ENCODE peak calls at places on chromosomes 2 and 18, in four cellular contexts. D, J, I and Y are unnamed samples.

GRCh38 chr2:161049571-161049970 is 110.7 kb upstream of the TANK start:
- DNase-seq in D (no peak), J (no peak), I (no peak), Y (no peak)

GRCh38 chr2:46377287-46377605 is 80.0 kb downstream of the EPAS1 start:
- DNase-seq in D (no peak), J (peak; percentile 82), I (no peak), Y (no peak)

GRCh38 chr2:25078171-25079049 is 36.5 kb downstream of the EFR3B start:
- DNase-seq in D (no peak), J (no peak), I (no peak), Y (no peak)

GRCh38 chr2:75896779-75897366 is 186.2 kb upstream of the GCFC2 start:
- DNase-seq in D (no peak), J (no peak), I (no peak), Y (peak; percentile 59)

GRCh38 chr2:129255610-129256313 is 723.7 kb upstream of the RAB6C start:
- DNase-seq in D (no peak), J (no peak), I (no peak), Y (no peak)

GRCh38 chr18:55934801-55935200 is 346.8 kb upstream of the TCF4 start:
- DNase-seq in D (no peak), J (no peak), I (no peak), Y (no peak)

GRCh38 chr2:69097148-69097610 is 84.2 kb downstream of the ANTXR1 start:
- DNase-seq in D (no peak), J (no peak), I (no peak), Y (no peak)

GRCh38 chr2:12755384-12755783 is 38.6 kb downstream of the TRIB2 start:
- DNase-seq in D (no peak), J (no peak), I (no peak), Y (no peak)

GRCh38 chr2:63189026-63189425 is 138.4 kb downstream of the OTX1 start:
- DNase-seq in D (no peak), J (no peak), I (no peak), Y (peak; percentile 40)

GRCh38 chr2:48566582-48566981 is 36.6 kb downstream of the STON1 start:
- DNase-seq in D (no peak), J (no peak), I (no peak), Y (no peak)

GRCh38 chr2:215746507-215747243 is 266.7 kb downstream of the MREG start:
- DNase-seq in D (no peak), J (no peak), I (no peak), Y (no peak)

GRCh38 chr2:75361486-75361885 is 162.2 kb upstream of the TACR1 start:
- DNase-seq in D (no peak), J (no peak), I (no peak), Y (no peak)

GRCh38 chr2:176934869-176935415 is 277.7 kb upstream of the HNRNPA3 start:
- DNase-seq in D (no peak), J (no peak), I (no peak), Y (no peak)

GRCh38 chr18:9779630-9780029 is 71.5 kb downstream of the RAB31 start:
- DNase-seq in D (no peak), J (no peak), I (no peak), Y (no peak)

GRCh38 chr2:191677646-191678436 is at the start of gene NABP1:
- DNase-seq in D (peak; percentile 99), J (peak; percentile 99), I (peak; percentile 99), Y (peak; percentile 95)

GRCh38 chr18:10437837-10438236 is 16.6 kb upstream of the APCDD1 start:
- DNase-seq in D (no peak), J (no peak), I (no peak), Y (no peak)

GRCh38 chr2:109402180-109402579 is 211.6 kb downstream of the SEPTIN10 start:
- DNase-seq in D (no peak), J (no peak), I (no peak), Y (no peak)

GRCh38 chr18:475202-475624 is 25.3 kb downstream of the COLEC12 start:
- DNase-seq in D (no peak), J (no peak), I (no peak), Y (no peak)

GRCh38 chr18:23890589-23890988 is 124.0 kb upstream of the TTC39C start:
- DNase-seq in D (no peak), J (no peak), I (no peak), Y (no peak)

GRCh38 chr2:165778653-165779451 is 15.2 kb downstream of the GALNT3 start:
- DNase-seq in D (no peak), J (no peak), I (no peak), Y (no peak)

DNA sequence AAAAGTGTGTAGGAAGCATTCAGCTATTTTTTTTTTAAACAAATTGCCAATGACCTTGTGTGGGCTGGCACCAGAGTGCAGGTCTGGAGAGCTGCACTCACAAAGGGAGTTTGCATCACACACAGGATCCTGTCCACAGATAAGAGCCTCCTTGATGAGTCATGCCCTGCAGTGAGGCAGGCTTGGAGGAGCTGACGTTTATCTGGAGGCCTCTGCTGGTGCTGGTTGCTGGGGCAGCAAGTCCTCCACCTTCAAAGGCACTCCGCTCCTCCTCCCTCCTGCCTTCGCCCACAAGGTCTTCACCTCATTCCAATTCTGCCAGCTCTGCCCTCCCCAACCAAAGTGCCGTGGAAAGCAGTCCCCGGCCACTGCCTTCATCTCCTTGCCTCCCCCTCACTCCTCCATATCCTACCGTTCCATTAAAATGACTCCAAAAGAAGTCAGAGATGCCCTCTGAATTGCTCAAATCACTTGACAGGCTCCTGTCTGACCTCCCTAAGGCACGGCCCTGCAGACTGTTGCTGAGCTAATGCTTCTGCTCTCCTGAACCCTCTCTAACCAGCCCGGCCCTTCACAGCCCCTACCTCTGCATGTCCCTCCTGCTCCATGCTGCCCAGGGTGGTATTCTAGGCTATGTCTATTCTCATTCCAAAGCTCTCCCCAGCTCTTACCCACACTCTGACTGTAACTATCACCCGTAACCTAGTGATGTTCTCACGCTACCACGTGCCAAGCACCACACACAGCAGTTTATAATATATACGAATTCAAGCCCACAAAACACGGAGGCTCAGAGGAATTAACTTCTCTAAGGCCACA is 30.9 kb downstream of the LONRF2 start:
- DNase-seq in D (peak; percentile 44), J (no peak), I (no peak), Y (no peak)
- TF ChIP-seq CTCF in D (no peak), J (no peak), I (no peak), Y (no peak)

DNA sequence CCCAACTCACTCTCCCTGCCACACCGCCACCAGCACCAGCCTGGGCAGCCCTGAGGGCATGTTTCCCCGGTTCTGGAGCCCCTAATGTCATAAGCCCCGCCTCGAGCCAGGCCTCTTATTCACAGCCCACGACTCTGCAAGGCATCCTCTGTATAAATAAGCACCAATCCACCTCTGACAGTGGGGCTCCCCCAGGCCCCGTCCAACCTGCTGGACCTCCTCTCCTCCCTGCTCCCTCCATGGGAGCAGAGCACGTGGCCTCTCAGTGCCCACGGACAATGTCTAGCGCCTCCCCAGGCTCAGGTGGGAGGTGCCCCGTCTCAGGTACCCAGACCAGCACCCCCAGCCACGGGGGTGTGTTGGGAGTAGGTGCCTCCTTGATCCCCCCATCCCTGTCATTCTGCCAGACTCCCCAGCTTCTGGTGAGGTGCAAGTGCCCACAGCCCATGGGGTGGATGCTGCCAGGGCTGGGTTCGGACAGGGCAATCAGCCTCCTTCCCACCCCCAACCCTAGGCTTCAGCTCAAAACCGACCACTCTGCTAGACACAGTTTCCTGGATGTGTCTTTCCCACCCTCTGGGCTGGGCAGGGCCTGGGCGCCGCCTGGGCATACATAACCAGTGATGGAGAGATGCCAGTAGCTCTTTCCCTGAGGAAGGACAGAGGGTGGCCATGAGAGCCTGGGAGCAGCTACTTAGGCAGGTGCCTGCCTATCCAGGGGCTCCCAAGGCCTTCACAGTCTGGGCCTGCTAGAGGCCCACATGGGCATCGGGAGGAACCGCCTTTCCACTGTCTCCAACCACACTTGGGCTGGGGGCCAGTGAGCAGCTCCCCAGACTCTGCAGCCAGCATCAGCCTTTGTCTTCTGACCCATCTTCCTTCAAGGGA is 1.6 kb upstream of the ADRA2B start:
- DNase-seq in D (no peak), J (no peak), I (no peak), Y (no peak)
- TF ChIP-seq CTCF in D (no peak), J (no peak), I (peak; percentile 31), Y (no peak)

DNA sequence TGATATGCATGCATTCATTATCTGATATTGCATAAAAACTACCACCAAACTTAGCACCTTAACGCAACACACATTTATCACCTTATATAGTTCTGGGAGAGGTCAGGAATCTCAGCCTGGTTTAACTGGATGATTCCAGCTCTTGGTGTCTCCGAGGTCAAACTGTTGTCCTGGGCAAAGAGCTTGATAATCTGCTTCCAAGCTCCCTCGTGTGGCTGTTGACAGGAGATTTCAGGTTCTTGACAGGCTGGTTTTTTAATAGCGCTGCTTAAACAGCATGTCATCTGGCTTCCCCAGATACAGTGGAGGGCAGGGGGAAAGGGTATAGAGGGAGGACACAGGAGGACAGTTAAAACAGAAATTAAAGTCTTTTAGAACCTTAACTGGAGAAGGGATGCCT is 785.0 kb downstream of the CNTNAP5 start:
- DNase-seq in D (no peak), J (no peak), I (no peak), Y (no peak)
- TF ChIP-seq CTCF in D (no peak), J (no peak), I (peak; percentile 18), Y (no peak)

GRCh38 chr18:4101009-4101408 is 354.1 kb downstream of the DLGAP1 start:
- DNase-seq in D (no peak), J (no peak), I (no peak), Y (no peak)

GRCh38 chr18:4107049-4107459 is 348.1 kb downstream of the DLGAP1 start:
- DNase-seq in D (no peak), J (no peak), I (no peak), Y (no peak)

GRCh38 chr18:4108016-4108415 is 347.1 kb downstream of the DLGAP1 start:
- DNase-seq in D (no peak), J (no peak), I (no peak), Y (no peak)

GRCh38 chr18:4106407-4107033 is 348.6 kb downstream of the DLGAP1 start:
- DNase-seq in D (peak; percentile 63), J (no peak), I (no peak), Y (peak; percentile 33)
- TF ChIP-seq CTCF in D (peak; percentile 67), J (peak; percentile 59), I (peak; percentile 81), Y (peak; percentile 82)

DNA sequence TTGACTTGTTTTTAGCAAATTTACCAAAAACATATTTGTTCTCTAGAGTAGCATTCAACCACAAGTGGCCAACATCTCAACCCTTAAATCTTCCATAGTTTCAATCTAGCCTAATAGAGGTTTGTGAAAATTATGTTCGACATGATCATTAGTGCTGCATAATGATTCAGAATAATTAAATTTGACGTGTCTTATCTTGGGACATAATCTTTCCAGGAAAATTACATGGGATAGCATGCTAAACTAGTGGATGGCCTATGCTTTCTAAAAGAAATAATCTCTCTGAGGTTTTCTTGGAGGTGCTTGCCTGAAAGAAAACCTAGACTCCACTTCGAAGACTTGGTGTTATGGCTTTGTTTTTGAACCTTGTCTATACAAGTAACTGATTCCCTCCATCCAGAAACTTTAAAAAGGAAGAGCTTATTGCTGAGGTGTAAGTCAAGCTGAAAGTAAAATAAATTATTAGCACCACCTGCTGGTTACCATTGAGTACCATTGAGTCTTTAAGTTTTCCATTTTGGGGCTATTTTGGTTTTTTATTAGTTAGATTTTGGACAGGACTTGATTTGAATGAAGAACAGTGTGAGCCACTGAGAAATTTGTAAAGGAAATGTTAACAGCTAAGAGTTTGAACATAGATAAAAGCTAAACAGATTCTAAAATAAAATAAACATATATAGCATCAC is 32.7 kb downstream of the COX7A2L start:
- DNase-seq in D (no peak), J (no peak), I (no peak), Y (peak; percentile 25)
- TF ChIP-seq CTCF in D (peak; percentile 51), J (peak; percentile 51), I (peak; percentile 43), Y (peak; percentile 44)

GRCh38 chr2:157877761-157878400 is 1.8 kb upstream of the ACVR1 start:
- DNase-seq in D (no peak), J (no peak), I (no peak), Y (no peak)

GRCh38 chr2:157876771-157877108 is 610 bp upstream of the ACVR1 start:
- DNase-seq in D (no peak), J (no peak), I (no peak), Y (no peak)

GRCh38 chr2:157874997-157875719 is 972 bp downstream of the ACVR1 start:
- DNase-seq in D (no peak), J (no peak), I (no peak), Y (no peak)

GRCh38 chr2:157875720-157876065 is 437 bp downstream of the ACVR1 start:
- DNase-seq in D (peak; percentile 65), J (no peak), I (no peak), Y (peak; percentile 67)

GRCh38 chr2:157876066-157876770 is at the start of gene ACVR1:
- DNase-seq in D (peak; percentile 77), J (no peak), I (peak; percentile 72), Y (peak; percentile 86)
- TF ChIP-seq CTCF in D (no peak), J (no peak), I (peak; percentile 11), Y (peak; percentile 39)